ENCODE peak calls at places on chromosomes 5 and 9, in five cellular contexts. W is thoracic aorta, Z is fibroblast of pulmonary artery, S is HCT116, J is body of pancreas. G is an unnamed sample.

GRCh38 chr9:35827486-35827885 is 1.0 kb downstream of the FAM221B start:
- DNase-seq in S (no peak), W (no peak), J (no peak), Z (peak), G (no peak)

GRCh38 chr5:36683821-36684434 is 77.5 kb downstream of the SLC1A3 start:
- DNase-seq in S (no peak), W (no peak), Z (peak), J (no peak), G (no peak)

GRCh38 chr5:124176692-124177091 is 569.7 kb downstream of the ZNF608 start:
- DNase-seq in W (no peak), J (peak), S (no peak), Z (peak), G (no peak)

GRCh38 chr5:180628211-180628610 is 21.2 kb downstream of the FLT4 start:
- DNase-seq in J (no peak), Z (no peak), W (no peak), S (no peak), G (no peak)

GRCh38 chr9:89674667-89675402 is 70.0 kb downstream of the GADD45G start:
- DNase-seq in Z (no peak), J (no peak), W (no peak), S (no peak), G (peak)

GRCh38 chr5:87267574-87268125 is at the start of gene RASA1:
- DNase-seq in J (peak), W (peak), S (peak), Z (peak), G (peak)

GRCh38 chr5:74576941-74577456 is 63.5 kb downstream of the ENC1 start:
- DNase-seq in Z (peak), J (no peak), W (no peak), S (no peak), G (no peak)

GRCh38 chr5:2205596-2205995 is 322.9 kb upstream of the IRX4 start:
- DNase-seq in S (no peak), W (no peak), Z (no peak), J (no peak), G (no peak)

GRCh38 chr9:113712053-113712452 is 164.1 kb upstream of the ZNF618 start:
- DNase-seq in Z (peak), J (peak), W (no peak), S (no peak), G (no peak)

GRCh38 chr5:103847060-103847459 is 284.5 kb upstream of the NUDT12 start:
- DNase-seq in J (no peak), Z (no peak), S (no peak), W (no peak), G (no peak)

GRCh38 chr5:59685806-59686205 is 207.7 kb downstream of the PDE4D start:
- DNase-seq in S (no peak), J (no peak), W (no peak), Z (peak), G (no peak)

GRCh38 chr5:10424124-10424731 is 17.5 kb upstream of the ROPN1L start:
- DNase-seq in S (peak), Z (peak), W (no peak), J (peak), G (no peak)

GRCh38 chr9:111728617-111729366 is 65.9 kb downstream of the SHOC1 start:
- DNase-seq in Z (peak), W (no peak), S (peak), J (no peak), G (no peak)

GRCh38 chr5:39399135-39400036 is 25.4 kb downstream of the DAB2 start:
- DNase-seq in S (peak), Z (peak), W (no peak), J (no peak), G (no peak)

GRCh38 chr9:134503301-134504105 is 138.1 kb upstream of the COL5A1 start:
- DNase-seq in Z (no peak), W (no peak), J (no peak), S (no peak), G (no peak)

GRCh38 chr9:15834541-15834940 is 281.7 kb downstream of the CCDC171 start:
- DNase-seq in Z (peak), S (no peak), J (peak), W (no peak), G (no peak)

GRCh38 chr5:143932584-143932983 is 120.6 kb downstream of the HMHB1 start:
- DNase-seq in W (no peak), J (no peak), S (no peak), Z (no peak), G (no peak)

GRCh38 chr9:21506910-21507795 is 25.0 kb upstream of the IFNE start:
- DNase-seq in Z (peak), W (no peak), S (no peak), J (no peak), G (no peak)

GRCh38 chr5:2656186-2656585 is 95.3 kb downstream of the IRX2 start:
- DNase-seq in Z (peak), W (no peak), S (no peak), J (no peak), G (no peak)

GRCh38 chr9:116066221-116066620 is 87.4 kb upstream of the PAPPA start:
- DNase-seq in Z (peak), J (no peak), S (no peak), W (no peak), G (no peak)

GRCh38 chr9:135835131-135835530 is 72.2 kb downstream of the CAMSAP1 start:
- DNase-seq in S (no peak), Z (no peak), W (no peak), J (no peak), G (peak)

GRCh38 chr9:110745656-110746055 is 77.1 kb downstream of the MUSK start:
- DNase-seq in J (no peak), S (no peak), Z (no peak), W (no peak), G (no peak)

GRCh38 chr5:14928661-14929060 is 57.1 kb upstream of the ANKH start:
- DNase-seq in Z (no peak), J (no peak), S (no peak), W (no peak), G (no peak)

GRCh38 chr5:32027717-32028321 is 146.3 kb downstream of the GOLPH3 start:
- DNase-seq in Z (peak), J (peak), W (peak), S (peak), G (no peak)

GRCh38 chr5:122726990-122727616 is 47.8 kb upstream of the SNX2 start:
- DNase-seq in W (no peak), Z (peak), J (no peak), S (peak), G (no peak)

GRCh38 chr5:96614110-96614691 is 48.0 kb upstream of the CAST start:
- DNase-seq in S (peak), W (peak), J (peak), Z (peak), G (no peak)

GRCh38 chr9:84304166-84304565 is 36.4 kb downstream of the SLC28A3 start:
- DNase-seq in S (no peak), W (no peak), Z (no peak), J (no peak), G (no peak)

GRCh38 chr5:173789031-173789920 is 98.9 kb upstream of the CPEB4 start:
- DNase-seq in Z (peak), W (no peak), J (no peak), S (peak), G (no peak)

GRCh38 chr5:79182141-79182540 is 53.8 kb upstream of the JMY start:
- DNase-seq in S (no peak), J (no peak), Z (no peak), W (no peak), G (no peak)

GRCh38 chr9:133892193-133892920 is 99.8 kb downstream of the VAV2 start:
- DNase-seq in J (no peak), Z (no peak), W (no peak), S (no peak), G (no peak)

GRCh38 chr9:92668746-92669526 is 995 bp downstream of the IPPK start:
- DNase-seq in J (peak), W (no peak), S (no peak), Z (peak), G (no peak)

GRCh38 chr5:1111727-1112289 is at the start of gene SLC12A7:
- DNase-seq in J (peak), Z (no peak), S (no peak), W (no peak), G (no peak)

GRCh38 chr5:102678267-102679058 is 76.6 kb upstream of the PAM start:
- DNase-seq in S (no peak), W (no peak), J (no peak), Z (peak), G (no peak)

DNA sequence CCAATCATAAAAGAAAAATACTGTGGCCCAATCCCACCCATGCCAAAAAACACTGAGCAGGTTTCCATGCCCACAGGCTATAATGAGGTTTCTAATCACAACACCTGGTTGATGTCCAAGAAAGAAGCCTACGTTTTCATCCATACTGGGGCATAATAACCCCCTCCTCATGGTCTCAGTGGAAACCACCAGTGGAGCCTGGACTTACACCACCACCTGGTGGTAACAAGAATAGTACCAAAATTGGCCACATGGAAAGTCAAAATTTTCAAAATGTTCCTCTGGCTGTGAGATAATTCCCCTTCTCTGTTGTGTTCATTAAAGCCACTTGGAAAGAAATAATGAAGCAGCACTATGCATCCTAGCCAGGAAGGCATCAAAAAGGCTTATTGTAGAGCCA is 687.3 kb upstream of the ST8SIA4 start:
- DNase-seq in S (peak), W (no peak), J (no peak), Z (no peak), G (no peak)
- TF ChIP-seq CTCF in S (peak), W (peak), J (no peak), Z (no peak), G (peak)

DNA sequence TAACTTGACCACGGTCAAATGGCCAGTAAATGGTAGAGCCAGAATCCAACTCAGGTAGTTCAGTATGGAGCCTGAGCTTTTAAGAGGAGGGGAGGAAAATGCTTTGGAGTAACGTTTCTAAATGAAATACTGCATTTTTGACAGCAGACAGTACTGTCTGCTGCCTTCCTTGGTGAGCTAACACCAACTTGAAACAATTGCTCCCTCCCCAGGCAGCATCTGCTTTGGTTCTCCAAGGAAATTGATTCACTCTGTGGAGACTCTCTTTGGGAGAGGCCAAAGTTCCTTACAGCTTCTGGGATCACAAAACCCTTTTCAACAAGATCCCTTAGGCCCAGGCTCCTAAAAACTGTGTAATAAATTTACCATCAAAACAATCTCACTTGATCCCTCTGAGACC is 75.2 kb upstream of the SSBP2 start:
- DNase-seq in W (no peak), Z (peak), J (no peak), S (no peak), G (no peak)
- TF ChIP-seq CTCF in W (no peak), Z (peak), J (no peak), S (no peak), G (peak)

GRCh38 chr5:100550531-100551036 is 15.4 kb downstream of the FAM174A start:
- DNase-seq in S (no peak), Z (no peak), J (no peak), W (no peak), G (no peak)

GRCh38 chr5:100551183-100551582 is 16.0 kb downstream of the FAM174A start:
- DNase-seq in Z (no peak), J (no peak), S (no peak), W (no peak), G (no peak)

GRCh38 chr5:100553209-100553608 is 18.0 kb downstream of the FAM174A start:
- DNase-seq in Z (no peak), J (no peak), W (no peak), S (no peak), G (no peak)
- TF ChIP-seq CTCF in Z (no peak), J (no peak), W (no peak), S (no peak), G (no peak)

GRCh38 chr5:57458443-57458842 is 24.2 kb downstream of the ACTBL2 start:
- DNase-seq in W (no peak), Z (no peak), S (no peak), J (no peak), G (no peak)

GRCh38 chr5:57454896-57455295 is 27.7 kb downstream of the ACTBL2 start:
- DNase-seq in W (no peak), J (no peak), S (no peak), Z (no peak), G (no peak)

GRCh38 chr5:57456056-57456455 is 26.6 kb downstream of the ACTBL2 start:
- DNase-seq in W (no peak), J (no peak), Z (no peak), S (no peak), G (no peak)

GRCh38 chr5:57455511-57455910 is 27.1 kb downstream of the ACTBL2 start:
- DNase-seq in S (no peak), J (no peak), Z (no peak), W (no peak), G (no peak)

DNA sequence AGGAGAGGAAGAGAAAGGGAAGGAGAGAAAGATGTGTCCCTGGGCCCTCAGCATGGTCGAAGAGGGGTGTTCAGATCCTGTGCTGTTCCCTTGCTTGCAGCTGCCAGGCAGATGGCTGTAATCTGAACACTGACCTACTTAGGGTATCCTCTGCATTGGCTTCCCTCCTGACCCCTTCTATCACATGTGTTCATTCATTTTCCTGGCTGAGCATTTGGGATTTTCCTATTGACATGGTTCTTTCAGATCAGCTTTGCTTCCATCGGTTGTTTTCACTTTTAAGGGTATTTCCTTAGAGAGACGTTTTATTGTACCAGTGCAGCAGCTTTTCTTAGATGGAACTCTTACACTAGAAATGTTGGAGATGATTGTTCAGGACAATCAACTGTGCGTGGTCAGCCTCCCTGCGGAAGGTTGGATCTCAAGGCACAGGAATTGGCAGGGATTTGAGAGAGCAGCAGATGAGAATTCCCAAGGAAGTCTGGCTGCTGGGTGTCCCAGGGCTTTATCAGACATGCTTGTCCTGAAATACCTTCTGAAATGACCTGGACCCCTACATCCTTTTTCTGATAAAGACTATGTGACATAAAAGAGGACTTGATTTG is 26.0 kb downstream of the ACTBL2 start:
- DNase-seq in W (no peak), J (no peak), Z (no peak), S (no peak), G (no peak)
- TF ChIP-seq CTCF in W (no peak), J (no peak), Z (no peak), S (no peak), G (no peak)

GRCh38 chr9:75855509-75855908 is 35.0 kb upstream of the PCSK5 start:
- DNase-seq in Z (peak), S (peak), W (no peak), J (peak), G (no peak)
- TF ChIP-seq CTCF in Z (peak), S (peak), W (peak), J (peak), G (peak)

GRCh38 chr9:33374634-33375237 is 27.6 kb downstream of the AQP7 start:
- DNase-seq in W (peak), J (peak), S (peak), Z (peak), G (peak)

GRCh38 chr9:33375841-33376321 is 26.5 kb downstream of the AQP7 start:
- DNase-seq in J (no peak), Z (peak), W (no peak), S (no peak), G (peak)

GRCh38 chr9:33377089-33377715 is 25.2 kb downstream of the AQP7 start:
- DNase-seq in S (no peak), W (no peak), Z (no peak), J (no peak), G (peak)

GRCh38 chr9:33374190-33374589 is 28.2 kb downstream of the AQP7 start:
- DNase-seq in J (no peak), W (no peak), S (no peak), Z (no peak), G (peak)

GRCh38 chr9:33375238-33375840 is 27.0 kb downstream of the AQP7 start:
- DNase-seq in J (no peak), W (no peak), Z (no peak), S (peak), G (no peak)
- TF ChIP-seq CTCF in J (no peak), W (peak), Z (no peak), S (no peak), G (no peak)

GRCh38 chr9:124403246-124403645 is 12.0 kb downstream of the PSMB7 start:
- DNase-seq in S (no peak), W (no peak), Z (no peak), J (no peak), G (no peak)

GRCh38 chr9:124398191-124398590 is 17.1 kb downstream of the PSMB7 start:
- DNase-seq in W (no peak), J (no peak), Z (no peak), S (no peak), G (no peak)

GRCh38 chr9:124399999-124400940 is 15.0 kb downstream of the PSMB7 start:
- DNase-seq in S (no peak), J (no peak), W (no peak), Z (no peak), G (no peak)

GRCh38 chr9:124395826-124396225 is 19.4 kb downstream of the PSMB7 start:
- DNase-seq in W (no peak), J (no peak), Z (no peak), S (no peak), G (no peak)

DNA sequence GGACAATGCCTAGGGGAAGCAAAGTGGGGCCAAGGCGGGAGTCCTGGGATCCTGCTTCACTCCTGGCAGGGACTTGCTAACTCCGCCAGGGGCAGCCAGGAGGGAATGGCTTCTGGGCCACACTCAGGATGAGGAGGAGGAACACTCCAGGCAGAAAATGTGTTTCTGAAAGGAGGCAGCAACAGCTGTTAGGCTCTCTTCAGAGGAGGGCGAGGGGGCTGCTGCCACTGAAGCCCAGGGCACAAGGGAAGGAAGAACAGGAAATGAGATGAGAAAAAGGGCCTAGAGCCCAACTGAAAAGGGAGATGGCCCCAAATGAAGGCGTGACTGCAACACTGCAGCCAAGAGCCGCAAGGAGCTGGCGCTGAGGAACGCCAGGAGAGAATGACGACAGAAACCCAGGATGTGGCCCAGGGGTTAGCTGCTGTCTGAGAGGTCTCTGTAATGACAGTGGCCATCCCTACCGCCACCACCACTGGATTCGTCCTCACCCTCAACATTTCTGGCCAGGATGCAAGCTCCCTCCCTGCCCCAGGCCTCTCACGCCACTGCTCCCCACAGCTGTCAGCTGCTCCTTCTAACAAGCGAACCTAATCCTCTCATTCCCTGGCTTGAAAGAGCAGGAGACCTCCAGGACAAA is 15.8 kb downstream of the PSMB7 start:
- DNase-seq in W (no peak), S (no peak), Z (peak), J (no peak), G (no peak)
- TF ChIP-seq CTCF in W (no peak), S (no peak), Z (peak), J (no peak), G (no peak)

GRCh38 chr5:6096101-6096500 is 282.2 kb downstream of the MED10 start:
- DNase-seq in J (no peak), W (no peak), Z (no peak), S (no peak), G (no peak)
- TF ChIP-seq CTCF in J (no peak), W (no peak), Z (no peak), S (no peak), G (no peak)

DNA sequence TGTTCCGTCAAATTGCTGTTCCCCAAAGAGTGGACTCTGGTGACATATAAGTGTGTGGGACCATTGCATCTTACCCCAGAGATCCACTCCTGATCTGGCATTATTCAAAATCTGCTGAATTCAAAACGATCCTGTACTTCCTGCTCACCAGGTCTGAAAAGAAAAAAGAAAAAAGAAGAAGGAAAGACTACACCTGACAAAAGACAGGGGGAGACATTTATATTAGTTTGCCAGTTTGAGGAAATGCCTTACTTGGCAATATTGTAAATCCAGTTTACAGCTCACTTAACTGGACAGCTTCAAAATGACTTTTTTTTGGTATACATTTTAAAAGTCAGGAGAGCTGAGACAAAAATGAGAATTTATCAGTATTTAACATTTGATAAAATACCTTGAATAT is 15.0 kb upstream of the GRHPR start:
- DNase-seq in J (no peak), W (no peak), Z (no peak), S (no peak), G (no peak)
- TF ChIP-seq CTCF in J (peak), W (no peak), Z (peak), S (no peak), G (peak)